ENCODE peak calls at places on chromosomes 11 and 22, in nine cellular contexts. Z is adrenal gland, P is A549, F is IMR-90, V is ovary, C is stomach, I is body of pancreas, Q is esophagus squamous epithelium, G is sigmoid colon. D is an unnamed sample.

GRCh38 chr22:19868773-19869471 is 14.2 kb upstream of the GNB1L start:
- DNase-seq in F (no peak), P (no peak), I (peak), V (peak), C (no peak), Z (peak), Q (no peak), G (peak), D (no peak)

GRCh38 chr11:97732011-97732632 is 1288.6 kb upstream of the CNTN5 start:
- DNase-seq in V (no peak), I (no peak), F (no peak), C (no peak), Z (no peak), Q (no peak), G (no peak), P (no peak), D (no peak)

GRCh38 chr11:67674442-67674871 is at the start of gene ALDH3B2:
- DNase-seq in C (peak), I (peak), F (no peak), Q (no peak), Z (no peak), P (no peak), G (no peak), V (no peak), D (no peak)

GRCh38 chr11:75499423-75500305 is 26.1 kb downstream of the GDPD5 start:
- DNase-seq in V (peak), Z (peak), C (no peak), G (peak), F (peak), I (no peak), Q (no peak), P (peak), D (peak)

GRCh38 chr22:32389685-32390084 is 22.4 kb downstream of the RTCB start:
- DNase-seq in Q (no peak), P (no peak), C (no peak), V (no peak), F (peak), Z (no peak), G (no peak), I (no peak), D (peak)

GRCh38 chr11:67269401-67270255 is 3.4 kb downstream of the GRK2 start:
- DNase-seq in G (peak), I (peak), Q (no peak), F (no peak), Z (no peak), P (no peak), C (peak), V (no peak), D (no peak)

GRCh38 chr11:68053981-68054812 is 15.4 kb downstream of the TCIRG1 start:
- DNase-seq in Z (no peak), V (no peak), I (no peak), C (no peak), P (no peak), F (no peak), G (no peak), Q (no peak), D (no peak)

GRCh38 chr11:72441647-72442267 is 7.4 kb upstream of the CLPB start:
- DNase-seq in V (no peak), G (no peak), P (no peak), F (peak), I (no peak), C (no peak), Z (no peak), Q (no peak), D (peak)

GRCh38 chr11:13376402-13376801 is 86.6 kb downstream of the BTBD10 start:
- DNase-seq in C (no peak), Q (no peak), G (no peak), Z (no peak), I (no peak), F (no peak), P (no peak), V (no peak), D (no peak)

GRCh38 chr11:18188796-18189195 is 16.2 kb downstream of the MRGPRX4 start:
- DNase-seq in I (no peak), V (no peak), Q (no peak), G (no peak), F (no peak), Z (no peak), C (no peak), P (no peak), D (no peak)

GRCh38 chr22:37951305-37951704 is 2.1 kb downstream of the C22orf23 start:
- DNase-seq in Z (no peak), V (no peak), P (peak), F (peak), G (no peak), I (no peak), Q (no peak), C (no peak), D (no peak)

GRCh38 chr11:24093410-24093809 is 403.4 kb upstream of the LUZP2 start:
- DNase-seq in V (no peak), C (no peak), Z (no peak), I (no peak), Q (no peak), F (no peak), G (no peak), P (no peak), D (no peak)

DNA sequence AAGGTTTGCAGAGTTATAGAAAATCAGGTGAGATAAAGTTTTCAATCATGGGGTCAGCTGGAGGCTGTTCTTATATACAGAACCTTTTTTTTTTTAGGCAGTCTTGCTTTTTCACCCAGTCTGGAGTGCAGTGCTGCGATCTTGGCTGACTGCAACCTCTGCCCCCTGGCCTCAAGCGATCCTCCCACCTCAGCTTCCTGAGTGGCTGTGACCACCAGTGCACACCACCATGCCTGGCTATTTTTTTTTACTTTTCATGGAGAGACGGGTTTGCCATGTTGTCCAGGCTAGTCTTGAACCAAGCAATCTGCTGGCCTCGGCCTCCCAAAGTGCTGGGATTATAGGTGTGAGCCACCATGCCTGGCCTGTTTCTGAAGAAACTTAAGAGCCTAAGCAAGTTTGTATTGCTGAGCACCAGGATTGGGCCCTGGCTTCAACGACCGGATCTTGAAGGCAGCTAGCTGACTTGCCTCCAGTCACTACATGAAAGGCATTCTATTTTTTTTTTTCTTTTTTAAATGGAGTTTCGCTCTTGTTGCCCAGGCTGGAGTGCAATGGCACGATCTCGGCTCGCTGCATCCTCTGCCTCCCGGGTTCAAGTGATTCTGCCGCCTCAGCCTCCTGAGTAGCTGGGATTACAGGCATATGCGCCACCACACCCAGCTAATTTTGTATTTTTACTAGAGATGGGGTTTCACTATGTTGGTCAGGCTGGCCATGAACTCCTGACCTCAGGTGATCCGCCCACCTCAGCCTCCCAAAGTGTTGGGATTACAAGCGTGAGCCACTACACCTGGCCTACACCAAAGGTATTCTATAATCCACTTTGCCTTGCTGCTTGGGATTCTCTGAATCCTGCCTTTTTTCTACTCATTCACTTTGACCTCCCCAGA is 7.6 kb downstream of the XBP1 start:
- DNase-seq in Z (no peak), C (no peak), F (no peak), I (peak), P (no peak), Q (no peak), G (no peak), V (no peak), D (no peak)
- TF ChIP-seq POLR2A in Z (no peak), C (no peak), F (no peak), I (peak), P (no peak), Q (no peak), G (no peak), V (no peak), D (no peak)

GRCh38 chr11:82901165-82901938 is at the start of gene DDIAS:
- DNase-seq in Q (peak), F (peak), G (peak), C (peak), I (peak), V (peak), P (peak), Z (peak), D (peak)
- TF ChIP-seq POLR2A in Q (peak), F (no peak), G (peak), C (peak), I (peak), V (peak), P (peak), Z (peak), D (peak)

GRCh38 chr11:35208795-35209194 is 69.8 kb downstream of the CD44 start:
- DNase-seq in I (no peak), Q (no peak), C (no peak), G (no peak), V (no peak), Z (no peak), P (no peak), F (no peak), D (no peak)
- TF ChIP-seq POLR2A in I (no peak), Q (no peak), C (no peak), G (no peak), V (no peak), Z (no peak), P (no peak), F (no peak), D (no peak)

GRCh38 chr22:35314161-35314942 is 14.7 kb downstream of the TOM1 start:
- DNase-seq in C (no peak), G (peak), Q (no peak), V (no peak), F (no peak), I (no peak), Z (peak), P (no peak), D (no peak)
- TF ChIP-seq POLR2A in C (no peak), G (no peak), Q (no peak), V (no peak), F (no peak), I (no peak), Z (no peak), P (no peak), D (no peak)

D was measured in erythroblast.